ENCODE peak calls at places on chromosomes 6 and 20, in eight cellular contexts. One of them, this sample, is unnamed.

GRCh38 chr20:22925613-22925983 is 109.5 kb upstream of the SSTR4 start:
- DNase-seq in endothelial cell of umbilical vein: no peak
- DNase-seq in adrenal gland: no peak
- DNase-seq in esophagus squamous epithelium: no peak
- DNase-seq in gastrocnemius medialis: no peak
- DNase-seq in testis: no peak
- DNase-seq in body of pancreas: no peak
- DNase-seq in uterus: no peak
- DNase-seq in this sample: no peak

GRCh38 chr6:139144490-139145085 is 9.7 kb downstream of the HECA start:
- DNase-seq in endothelial cell of umbilical vein: no peak
- DNase-seq in gastrocnemius medialis: no peak
- DNase-seq in body of pancreas: no peak
- DNase-seq in uterus: no peak
- DNase-seq in testis: no peak
- DNase-seq in esophagus squamous epithelium: no peak
- DNase-seq in adrenal gland: no peak
- DNase-seq in this sample: no peak

GRCh38 chr6:99402458-99402857 is 8.5 kb upstream of the COQ3 start:
- DNase-seq in uterus: no peak
- DNase-seq in gastrocnemius medialis: no peak
- DNase-seq in testis: no peak
- DNase-seq in adrenal gland: no peak
- DNase-seq in esophagus squamous epithelium: no peak
- DNase-seq in endothelial cell of umbilical vein: no peak
- DNase-seq in body of pancreas: no peak
- DNase-seq in this sample: no peak

GRCh38 chr20:35134900-35135299 is 12.2 kb downstream of the EDEM2 start:
- DNase-seq in gastrocnemius medialis: no peak
- DNase-seq in uterus: no peak
- DNase-seq in body of pancreas: no peak
- DNase-seq in adrenal gland: peak
- DNase-seq in endothelial cell of umbilical vein: no peak
- DNase-seq in testis: peak
- DNase-seq in esophagus squamous epithelium: no peak
- DNase-seq in this sample: no peak

GRCh38 chr20:43955244-43956191 is 40.9 kb downstream of the TOX2 start:
- DNase-seq in gastrocnemius medialis: no peak
- DNase-seq in testis: no peak
- DNase-seq in endothelial cell of umbilical vein: peak
- DNase-seq in adrenal gland: peak
- DNase-seq in esophagus squamous epithelium: no peak
- DNase-seq in body of pancreas: no peak
- DNase-seq in uterus: no peak
- DNase-seq in this sample: peak

GRCh38 chr6:35687658-35688604 is 784 bp downstream of the FKBP5 start:
- DNase-seq in adrenal gland: peak
- DNase-seq in uterus: peak
- DNase-seq in body of pancreas: peak
- DNase-seq in esophagus squamous epithelium: no peak
- DNase-seq in gastrocnemius medialis: peak
- DNase-seq in testis: peak
- DNase-seq in endothelial cell of umbilical vein: peak
- DNase-seq in this sample: peak

GRCh38 chr6:127186889-127187288 is 68.4 kb downstream of the RSPO3 start:
- DNase-seq in uterus: no peak
- DNase-seq in endothelial cell of umbilical vein: no peak
- DNase-seq in esophagus squamous epithelium: peak
- DNase-seq in gastrocnemius medialis: peak
- DNase-seq in testis: peak
- DNase-seq in adrenal gland: peak
- DNase-seq in body of pancreas: peak
- DNase-seq in this sample: no peak

GRCh38 chr6:161444966-161445799 is 171.3 kb upstream of the AGPAT4 start:
- DNase-seq in esophagus squamous epithelium: no peak
- DNase-seq in testis: no peak
- DNase-seq in endothelial cell of umbilical vein: no peak
- DNase-seq in uterus: no peak
- DNase-seq in body of pancreas: no peak
- DNase-seq in gastrocnemius medialis: no peak
- DNase-seq in adrenal gland: peak
- DNase-seq in this sample: no peak

GRCh38 chr6:120558294-120558693 is 776.0 kb downstream of the TBC1D32 start:
- DNase-seq in body of pancreas: no peak
- DNase-seq in testis: no peak
- DNase-seq in endothelial cell of umbilical vein: no peak
- DNase-seq in uterus: no peak
- DNase-seq in gastrocnemius medialis: no peak
- DNase-seq in esophagus squamous epithelium: no peak
- DNase-seq in adrenal gland: no peak
- DNase-seq in this sample: no peak

DNA sequence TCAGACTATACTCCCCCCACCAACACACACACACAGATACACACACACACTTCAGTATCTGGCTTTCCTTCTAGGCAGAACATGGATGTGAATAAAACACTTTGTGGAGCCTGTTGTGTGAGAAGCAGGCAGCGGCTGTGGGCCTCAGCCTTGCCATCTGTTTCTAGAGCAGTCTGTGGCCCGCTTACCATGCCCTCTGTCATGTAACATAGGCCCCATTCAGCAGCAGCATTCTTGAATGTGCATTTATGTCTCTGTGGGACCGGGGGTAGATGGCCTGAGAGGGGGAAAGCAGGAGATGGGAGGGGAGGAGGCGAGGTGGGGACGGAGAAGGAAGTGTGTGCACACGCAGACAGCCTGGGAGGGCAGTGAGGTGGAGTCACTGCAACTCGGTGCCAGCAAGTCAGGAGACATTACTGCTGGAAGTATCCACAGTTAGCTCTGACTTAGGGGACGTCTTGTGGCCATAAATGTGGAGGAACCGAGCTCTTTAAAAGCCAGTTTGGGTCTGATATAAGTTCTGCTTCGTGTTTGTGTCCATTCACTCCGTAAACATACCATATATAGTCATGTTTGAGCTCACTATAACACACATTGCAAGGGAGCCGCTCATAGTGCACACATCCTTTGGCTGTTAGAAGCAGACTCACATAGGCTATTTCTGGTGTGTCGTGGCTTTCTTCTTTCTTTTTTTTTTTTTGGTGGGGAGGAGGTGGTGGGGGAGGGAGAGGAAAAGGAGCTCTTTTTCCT is 38.5 kb downstream of the RREB1 start:
- DNase-seq in testis: peak
- DNase-seq in adrenal gland: peak
- DNase-seq in endothelial cell of umbilical vein: peak
- DNase-seq in gastrocnemius medialis: peak
- DNase-seq in body of pancreas: peak
- DNase-seq in esophagus squamous epithelium: no peak
- DNase-seq in uterus: peak
- DNase-seq in this sample: peak
- TF ChIP-seq POLR2A in testis: no peak
- TF ChIP-seq POLR2A in adrenal gland: no peak
- TF ChIP-seq POLR2A in endothelial cell of umbilical vein: no peak
- TF ChIP-seq POLR2A in gastrocnemius medialis: no peak
- TF ChIP-seq POLR2A in body of pancreas: peak
- TF ChIP-seq POLR2A in esophagus squamous epithelium: no peak
- TF ChIP-seq POLR2A in uterus: peak
- TF ChIP-seq POLR2A in this sample: no peak

GRCh38 chr6:39041072-39041471 is 7.5 kb upstream of the GLP1R start:
- DNase-seq in esophagus squamous epithelium: no peak
- DNase-seq in uterus: no peak
- DNase-seq in gastrocnemius medialis: no peak
- DNase-seq in adrenal gland: no peak
- DNase-seq in body of pancreas: no peak
- DNase-seq in endothelial cell of umbilical vein: no peak
- DNase-seq in testis: no peak
- DNase-seq in this sample: no peak
- TF ChIP-seq POLR2A in esophagus squamous epithelium: no peak
- TF ChIP-seq POLR2A in uterus: no peak
- TF ChIP-seq POLR2A in gastrocnemius medialis: no peak
- TF ChIP-seq POLR2A in adrenal gland: no peak
- TF ChIP-seq POLR2A in body of pancreas: no peak
- TF ChIP-seq POLR2A in endothelial cell of umbilical vein: no peak
- TF ChIP-seq POLR2A in testis: no peak
- TF ChIP-seq POLR2A in this sample: no peak

DNA sequence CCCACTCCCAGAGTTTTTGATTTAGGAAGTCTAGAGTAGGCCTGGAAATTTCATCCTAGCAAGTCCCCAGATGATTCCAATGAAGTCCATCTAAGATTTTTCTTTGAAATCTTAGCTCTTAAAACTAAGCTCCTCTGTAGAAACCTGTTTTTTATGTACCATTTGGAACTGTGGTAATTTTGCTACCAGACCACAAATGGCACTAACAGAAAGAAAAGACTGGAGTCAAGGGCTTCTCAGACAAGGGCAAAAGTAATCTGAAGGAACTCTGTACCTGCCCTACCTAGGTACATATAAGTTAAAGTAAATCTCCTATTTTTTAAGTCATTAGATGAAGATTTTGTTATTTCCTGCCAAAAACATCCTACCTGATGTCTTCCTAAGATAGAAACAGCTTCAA is 155.0 kb upstream of the HTR1E start:
- DNase-seq in esophagus squamous epithelium: no peak
- DNase-seq in gastrocnemius medialis: no peak
- DNase-seq in body of pancreas: no peak
- DNase-seq in endothelial cell of umbilical vein: no peak
- DNase-seq in adrenal gland: no peak
- DNase-seq in uterus: no peak
- DNase-seq in testis: no peak
- DNase-seq in this sample: no peak
- TF ChIP-seq POLR2A in esophagus squamous epithelium: no peak
- TF ChIP-seq POLR2A in gastrocnemius medialis: no peak
- TF ChIP-seq POLR2A in body of pancreas: no peak
- TF ChIP-seq POLR2A in endothelial cell of umbilical vein: no peak
- TF ChIP-seq POLR2A in adrenal gland: no peak
- TF ChIP-seq POLR2A in uterus: no peak
- TF ChIP-seq POLR2A in testis: no peak
- TF ChIP-seq POLR2A in this sample: no peak

GRCh38 chr6:31531771-31532643 is 3.2 kb downstream of the MCCD1 start:
- DNase-seq in body of pancreas: no peak
- DNase-seq in uterus: no peak
- DNase-seq in adrenal gland: no peak
- DNase-seq in esophagus squamous epithelium: no peak
- DNase-seq in testis: no peak
- DNase-seq in gastrocnemius medialis: no peak
- DNase-seq in endothelial cell of umbilical vein: no peak
- DNase-seq in this sample: no peak

GRCh38 chr6:31531162-31531561 is 2.4 kb downstream of the MCCD1 start:
- DNase-seq in testis: no peak
- DNase-seq in endothelial cell of umbilical vein: no peak
- DNase-seq in esophagus squamous epithelium: no peak
- DNase-seq in body of pancreas: no peak
- DNase-seq in uterus: no peak
- DNase-seq in adrenal gland: no peak
- DNase-seq in gastrocnemius medialis: no peak
- DNase-seq in this sample: no peak

GRCh38 chr6:31534011-31534410 is 5.2 kb downstream of the MCCD1 start:
- DNase-seq in endothelial cell of umbilical vein: no peak
- DNase-seq in testis: no peak
- DNase-seq in body of pancreas: no peak
- DNase-seq in esophagus squamous epithelium: no peak
- DNase-seq in uterus: no peak
- DNase-seq in gastrocnemius medialis: no peak
- DNase-seq in adrenal gland: no peak
- DNase-seq in this sample: no peak

GRCh38 chr6:31533455-31533841 is 4.7 kb downstream of the MCCD1 start:
- DNase-seq in adrenal gland: no peak
- DNase-seq in body of pancreas: no peak
- DNase-seq in endothelial cell of umbilical vein: no peak
- DNase-seq in esophagus squamous epithelium: no peak
- DNase-seq in testis: no peak
- DNase-seq in uterus: no peak
- DNase-seq in gastrocnemius medialis: no peak
- DNase-seq in this sample: no peak

DNA sequence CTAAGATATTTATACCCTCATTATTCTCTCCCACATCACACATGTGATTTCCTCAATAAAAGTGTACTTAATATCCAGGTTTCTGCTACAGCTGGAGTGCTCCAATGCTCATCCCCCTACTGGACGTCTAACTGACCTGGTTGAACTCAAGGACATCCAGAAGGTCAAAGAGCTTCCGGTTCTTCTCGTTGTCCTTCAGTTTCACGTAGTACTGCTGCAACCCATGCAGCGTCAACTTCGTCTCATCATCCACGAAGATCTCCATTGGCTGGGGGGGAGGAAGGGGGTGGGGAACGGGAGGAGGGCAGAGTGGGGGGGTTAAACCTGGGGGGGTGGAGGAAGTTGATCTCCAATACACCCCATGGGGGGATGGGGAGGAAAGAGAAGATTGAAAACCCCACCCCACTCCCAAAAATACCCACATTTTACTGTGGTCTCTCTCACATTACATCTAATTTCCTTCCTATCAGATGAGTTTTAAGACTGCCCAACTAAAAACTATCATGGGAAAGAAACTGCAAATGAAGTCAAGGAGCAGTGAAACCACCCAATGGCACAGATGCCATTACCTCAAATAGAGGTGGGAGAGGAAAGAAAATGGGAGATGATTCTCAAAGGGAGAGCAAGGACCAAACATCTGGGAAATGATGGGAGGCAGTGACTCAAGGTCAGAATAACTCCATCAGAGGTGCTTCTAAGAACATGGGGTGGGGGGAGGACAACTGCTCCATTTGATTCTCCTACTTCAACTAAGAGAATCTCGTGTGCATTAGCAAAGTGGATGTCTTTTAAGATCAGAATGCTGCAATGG is 4.1 kb downstream of the MCCD1 start:
- DNase-seq in testis: no peak
- DNase-seq in gastrocnemius medialis: no peak
- DNase-seq in endothelial cell of umbilical vein: no peak
- DNase-seq in esophagus squamous epithelium: no peak
- DNase-seq in body of pancreas: no peak
- DNase-seq in uterus: no peak
- DNase-seq in adrenal gland: no peak
- DNase-seq in this sample: no peak
- TF ChIP-seq POLR2A in testis: no peak
- TF ChIP-seq POLR2A in gastrocnemius medialis: no peak
- TF ChIP-seq POLR2A in endothelial cell of umbilical vein: no peak
- TF ChIP-seq POLR2A in esophagus squamous epithelium: no peak
- TF ChIP-seq POLR2A in body of pancreas: no peak
- TF ChIP-seq POLR2A in uterus: no peak
- TF ChIP-seq POLR2A in adrenal gland: no peak
- TF ChIP-seq POLR2A in this sample: no peak

GRCh38 chr20:62389601-62390087 is 2.7 kb downstream of the RPS21 start:
- DNase-seq in esophagus squamous epithelium: no peak
- DNase-seq in endothelial cell of umbilical vein: no peak
- DNase-seq in testis: no peak
- DNase-seq in uterus: no peak
- DNase-seq in body of pancreas: no peak
- DNase-seq in gastrocnemius medialis: no peak
- DNase-seq in adrenal gland: no peak
- DNase-seq in this sample: no peak
- TF ChIP-seq POLR2A in esophagus squamous epithelium: no peak
- TF ChIP-seq POLR2A in endothelial cell of umbilical vein: no peak
- TF ChIP-seq POLR2A in testis: no peak
- TF ChIP-seq POLR2A in uterus: no peak
- TF ChIP-seq POLR2A in body of pancreas: no peak
- TF ChIP-seq POLR2A in gastrocnemius medialis: no peak
- TF ChIP-seq POLR2A in adrenal gland: no peak
- TF ChIP-seq POLR2A in this sample: no peak